ENCODE peak calls at places on chromosomes 4 and X, in six cellular contexts. E is HCT116, Z is K562, H is GM23338, N is HL-60, K is HepG2. P is an unnamed sample.

GRCh38 chrX:145190801-145191389 is 56.4 kb upstream of the SPANXN1 start:
- DNase-seq in E (no peak), Z (no peak), H (peak; percentile 1), N (no peak), K (peak; percentile 0), P (no peak)

GRCh38 chr4:89482248-89482647 is 174.6 kb upstream of the GPRIN3 start:
- DNase-seq in E (peak; percentile 68), Z (peak; percentile 29), H (peak; percentile 70), N (no peak), K (peak; percentile 35), P (no peak)

GRCh38 chr4:15920723-15921591 is 17.6 kb downstream of the FGFBP1 start:
- DNase-seq in E (peak; percentile 89), Z (no peak), H (no peak), N (no peak), K (no peak), P (peak; percentile 79)

GRCh38 chr4:86218721-86219481 is 141.0 kb downstream of the MAPK10 start:
- DNase-seq in E (no peak), Z (no peak), H (no peak), N (no peak), K (no peak), P (no peak)

GRCh38 chrX:13377537-13377936 is 57.7 kb upstream of the ATXN3L start:
- DNase-seq in E (no peak), Z (no peak), H (no peak), N (no peak), K (no peak), P (no peak)

GRCh38 chr4:125390126-125390525 is 75.4 kb downstream of the FAT4 start:
- DNase-seq in E (no peak), Z (no peak), H (no peak), N (no peak), K (no peak), P (peak; percentile 69)

GRCh38 chrX:18607966-18608365 is 63.9 kb downstream of the RS1 start:
- DNase-seq in E (no peak), Z (no peak), H (no peak), N (no peak), K (no peak), P (no peak)

GRCh38 chr4:44678094-44679023 is at the start of gene GUF1:
- DNase-seq in E (peak; percentile 79), Z (peak; percentile 84), H (peak; percentile 94), N (peak; percentile 80), K (peak; percentile 85), P (peak; percentile 55)

GRCh38 chr4:131309628-131310027 is 1839.5 kb upstream of the PCDH10 start:
- DNase-seq in E (no peak), Z (no peak), H (no peak), N (no peak), K (no peak), P (no peak)

GRCh38 chr4:3451956-3452355 is 10.2 kb downstream of the HGFAC start:
- DNase-seq in E (no peak), Z (no peak), H (no peak), N (no peak), K (no peak), P (no peak)

GRCh38 chr4:22688236-22688635 is 4.5 kb upstream of the GBA3 start:
- DNase-seq in E (no peak), Z (no peak), H (no peak), N (no peak), K (no peak), P (no peak)

GRCh38 chr4:89425023-89425422 is 117.4 kb upstream of the GPRIN3 start:
- DNase-seq in E (no peak), Z (no peak), H (no peak), N (no peak), K (no peak), P (no peak)

GRCh38 chrX:97705936-97706335 is 822.2 kb downstream of the RPA4 start:
- DNase-seq in E (no peak), Z (no peak), H (no peak), N (no peak), K (no peak), P (no peak)

GRCh38 chr4:125315571-125316390 is 1.0 kb downstream of the FAT4 start:
- DNase-seq in E (no peak), Z (no peak), H (peak; percentile 75), N (no peak), K (peak; percentile 18), P (no peak)

GRCh38 chr4:12979797-12980196 is 504.3 kb downstream of the RAB28 start:
- DNase-seq in E (no peak), Z (no peak), H (no peak), N (no peak), K (no peak), P (no peak)

GRCh38 chrX:53714580-53715335 is 28.2 kb upstream of the HUWE1 start:
- DNase-seq in E (peak; percentile 4), Z (no peak), H (peak; percentile 15), N (peak; percentile 32), K (no peak), P (no peak)

GRCh38 chrX:103716967-103717366 is 6.3 kb downstream of the TMEM31 start:
- DNase-seq in E (no peak), Z (no peak), H (no peak), N (no peak), K (no peak), P (no peak)

GRCh38 chr4:21012851-21013331 is 312.6 kb downstream of the PACRGL start:
- DNase-seq in E (no peak), Z (no peak), H (no peak), N (no peak), K (no peak), P (no peak)

GRCh38 chrX:84046403-84046984 is 141.5 kb downstream of the RPS6KA6 start:
- DNase-seq in E (no peak), Z (no peak), H (peak; percentile 56), N (no peak), K (peak; percentile 0), P (peak; percentile 12)

GRCh38 chr4:929096-929765 is 2.9 kb downstream of the GAK start:
- DNase-seq in E (no peak), Z (no peak), H (no peak), N (no peak), K (no peak), P (no peak)

GRCh38 chr4:139655116-139655515 is 10.5 kb upstream of the MGST2 start:
- DNase-seq in E (no peak), Z (no peak), H (no peak), N (no peak), K (peak; percentile 65), P (no peak)

GRCh38 chr4:168877779-168878491 is 132.1 kb downstream of the CBR4 start:
- DNase-seq in E (no peak), Z (no peak), H (peak; percentile 77), N (no peak), K (no peak), P (no peak)
- TF ChIP-seq REST in E (no peak), Z (no peak), H (no peak), N (no peak), K (no peak), P (no peak)

DNA sequence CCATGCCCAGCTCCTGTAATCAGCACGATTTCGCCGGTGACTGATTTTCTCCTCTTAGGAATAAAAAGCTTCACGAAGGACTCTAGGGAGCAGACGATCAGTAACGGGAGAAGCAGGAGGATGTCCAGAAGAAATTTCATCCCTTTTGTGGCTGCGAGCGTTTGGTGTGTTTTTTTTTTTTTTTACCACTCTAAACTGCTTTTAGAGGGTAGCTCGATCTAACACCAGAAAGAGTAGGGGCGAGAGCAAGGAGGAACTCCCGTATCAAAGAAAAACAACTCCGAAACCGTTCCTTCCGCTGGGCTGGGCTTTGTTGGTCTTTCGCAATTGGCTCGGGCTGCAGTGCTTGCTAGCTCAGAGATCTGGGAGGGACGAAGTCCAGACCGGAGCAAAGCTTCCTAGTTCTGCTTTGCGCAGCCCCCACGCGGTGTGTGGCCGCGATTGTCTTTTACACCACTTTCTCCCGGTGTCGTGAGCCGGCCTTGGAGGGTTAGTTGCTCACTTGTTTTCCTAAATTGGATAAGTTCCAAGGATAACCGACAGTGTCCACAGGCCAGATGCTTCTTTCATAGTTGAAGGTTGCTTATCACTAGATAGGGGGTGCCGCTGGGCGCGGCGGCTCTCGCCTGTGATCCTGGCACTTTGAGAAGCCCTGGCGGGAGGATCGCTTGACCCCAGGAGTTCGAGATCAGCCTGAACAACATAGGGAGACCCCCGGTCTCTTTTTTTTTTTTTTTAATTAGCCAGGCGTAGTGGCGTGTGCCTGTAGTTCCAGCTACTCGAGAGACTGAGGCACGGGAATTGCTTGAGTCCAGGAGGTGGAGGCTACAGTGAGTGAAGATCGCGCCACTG is at the start of gene HSD17B11:
- DNase-seq in E (peak; percentile 82), Z (peak; percentile 93), H (peak; percentile 93), N (peak; percentile 97), K (peak; percentile 96), P (peak; percentile 78)
- TF ChIP-seq POLR2AphosphoS5 in E (peak; percentile 82), Z (peak; percentile 82), H (peak; percentile 84), N (peak; percentile 91), K (peak; percentile 83), P (peak; percentile 67)

DNA sequence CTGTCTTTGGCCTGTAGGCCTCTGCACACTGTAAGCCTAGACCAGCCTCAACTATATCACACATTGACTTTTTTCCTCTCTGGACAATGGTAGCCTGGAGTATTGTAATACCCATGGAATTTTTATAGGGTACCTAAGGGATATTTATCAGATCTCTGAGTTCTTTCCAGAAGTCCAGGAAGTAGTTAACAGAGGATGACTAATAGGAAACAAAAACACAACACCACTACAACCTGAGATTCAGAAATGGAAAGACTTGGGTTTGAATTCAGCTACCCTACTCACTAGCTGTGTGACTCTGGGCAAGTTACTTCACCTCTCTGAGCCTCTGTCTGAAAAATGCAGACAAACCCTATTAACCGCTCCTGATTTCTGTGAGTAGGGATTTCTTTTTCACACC is 7.7 kb upstream of the STX18 start:
- DNase-seq in E (no peak), Z (no peak), H (no peak), N (no peak), K (no peak), P (no peak)
- H3K27ac ChIP-seq in E (no peak overlapping the region), Z (no peak overlapping the region), H (no peak overlapping the region), N (no peak overlapping the region), K (no peak overlapping the region), P (no peak overlapping the region)

DNA sequence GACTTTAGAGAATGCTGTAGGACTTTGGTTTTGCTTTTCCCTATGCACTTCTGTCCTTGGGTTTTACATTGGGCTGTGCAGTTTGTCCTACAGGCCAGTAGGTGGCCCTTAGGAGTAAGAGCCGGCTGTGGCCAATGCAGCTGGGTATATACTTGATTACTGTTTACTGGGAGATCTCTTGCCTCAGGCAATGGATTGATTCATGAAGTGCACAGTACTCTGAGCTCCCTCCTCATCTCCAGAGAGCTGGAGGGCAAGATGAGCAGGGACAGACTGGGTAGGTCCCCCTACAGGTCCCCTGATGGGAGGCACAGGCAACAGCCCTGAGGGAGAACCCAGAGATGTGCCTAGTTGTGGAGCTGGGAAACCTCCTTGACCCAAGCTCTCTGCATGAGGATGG is 103.8 kb upstream of the QRFPR start:
- DNase-seq in E (peak; percentile 29), Z (peak; percentile 15), H (peak; percentile 78), N (no peak), K (peak; percentile 36), P (peak; percentile 20)
- TF ChIP-seq REST in E (no peak), Z (no peak), H (no peak), N (no peak), K (no peak), P (no peak)